ENCODE peak calls at places on chromosome 20, in five cellular contexts. Z is CD8-positive, alpha-beta T cell; H is effector memory CD4-positive, alpha-beta T cell; G is A549; E is psoas muscle. M is an unnamed sample.

GRCh38 chr20:4904127-4904860 is 97.0 kb downstream of the SLC23A2 start:
- DNase-seq in Z (no peak), H (no peak), G (no peak), E (no peak), M (no peak)

GRCh38 chr20:18663932-18664331 is 76.1 kb downstream of the DTD1 start:
- DNase-seq in Z (no peak), H (no peak), G (no peak), E (no peak), M (no peak)

GRCh38 chr20:52457826-52458225 is 266.2 kb upstream of the ZFP64 start:
- DNase-seq in Z (no peak), H (no peak), G (no peak), E (no peak), M (no peak)

GRCh38 chr20:63208346-63208924 is 7.5 kb downstream of the YTHDF1 start:
- DNase-seq in Z (no peak), H (no peak), G (no peak), E (no peak), M (no peak)

GRCh38 chr20:47992021-47992467 is 206.8 kb upstream of the SULF2 start:
- DNase-seq in Z (no peak), H (no peak), G (no peak), E (no peak), M (no peak)

GRCh38 chr20:58875541-58876134 is 23.1 kb downstream of the GNAS start:
- DNase-seq in Z (no peak), H (no peak), G (no peak), E (no peak), M (no peak)

GRCh38 chr20:56381501-56381900 is 10.5 kb downstream of the AURKA start:
- DNase-seq in Z (no peak), H (no peak), G (no peak), E (no peak), M (no peak)

GRCh38 chr20:57450419-57450818 is 59.2 kb downstream of the RBM38 start:
- DNase-seq in Z (no peak), H (no peak), G (no peak), E (peak; percentile 41), M (peak; percentile 79)

GRCh38 chr20:13613917-13614316 is 24.8 kb downstream of the TASP1 start:
- DNase-seq in Z (no peak), H (no peak), G (no peak), E (no peak), M (no peak)

GRCh38 chr20:58713801-58714339 is 21.3 kb downstream of the NPEPL1 start:
- DNase-seq in Z (no peak), H (no peak), G (no peak), E (no peak), M (peak; percentile 38)

GRCh38 chr20:63686492-63687321 is 9.7 kb upstream of the TNFRSF6B start:
- DNase-seq in Z (no peak), H (no peak), G (no peak), E (peak; percentile 78), M (peak; percentile 92)

GRCh38 chr20:36845288-36845969 is 30.5 kb upstream of the TLDC2 start:
- DNase-seq in Z (no peak), H (no peak), G (no peak), E (no peak), M (peak; percentile 59)

GRCh38 chr20:17878912-17879602 is 89.5 kb downstream of the SNX5 start:
- DNase-seq in Z (no peak), H (no peak), G (no peak), E (no peak), M (no peak)

GRCh38 chr20:21396045-21396893 is 1.1 kb downstream of the NKX2-4 start:
- DNase-seq in Z (peak; percentile 11), H (no peak), G (no peak), E (no peak), M (peak; percentile 40)

GRCh38 chr20:36102809-36103596 is 51.5 kb upstream of the EPB41L1 start:
- DNase-seq in Z (no peak), H (no peak), G (no peak), E (no peak), M (no peak)

GRCh38 chr20:10249048-10249770 is 30.6 kb downstream of the SNAP25 start:
- DNase-seq in Z (no peak), H (no peak), G (peak; percentile 51), E (no peak), M (no peak)

GRCh38 chr20:4006640-4007039 is 8.7 kb downstream of the RNF24 start:
- DNase-seq in Z (no peak), H (no peak), G (no peak), E (peak; percentile 76), M (peak; percentile 80)

GRCh38 chr20:52103911-52104545 is 87.6 kb downstream of the ZFP64 start:
- DNase-seq in Z (no peak), H (no peak), G (no peak), E (no peak), M (no peak)

GRCh38 chr20:53945478-53945877 is 124.9 kb downstream of the BCAS1 start:
- DNase-seq in Z (no peak), H (no peak), G (no peak), E (no peak), M (no peak)

GRCh38 chr20:32902456-32903420 is 44.0 kb downstream of the EFCAB8 start:
- DNase-seq in Z (peak; percentile 74), H (peak; percentile 53), G (peak; percentile 66), E (peak; percentile 46), M (peak; percentile 71)

DNA sequence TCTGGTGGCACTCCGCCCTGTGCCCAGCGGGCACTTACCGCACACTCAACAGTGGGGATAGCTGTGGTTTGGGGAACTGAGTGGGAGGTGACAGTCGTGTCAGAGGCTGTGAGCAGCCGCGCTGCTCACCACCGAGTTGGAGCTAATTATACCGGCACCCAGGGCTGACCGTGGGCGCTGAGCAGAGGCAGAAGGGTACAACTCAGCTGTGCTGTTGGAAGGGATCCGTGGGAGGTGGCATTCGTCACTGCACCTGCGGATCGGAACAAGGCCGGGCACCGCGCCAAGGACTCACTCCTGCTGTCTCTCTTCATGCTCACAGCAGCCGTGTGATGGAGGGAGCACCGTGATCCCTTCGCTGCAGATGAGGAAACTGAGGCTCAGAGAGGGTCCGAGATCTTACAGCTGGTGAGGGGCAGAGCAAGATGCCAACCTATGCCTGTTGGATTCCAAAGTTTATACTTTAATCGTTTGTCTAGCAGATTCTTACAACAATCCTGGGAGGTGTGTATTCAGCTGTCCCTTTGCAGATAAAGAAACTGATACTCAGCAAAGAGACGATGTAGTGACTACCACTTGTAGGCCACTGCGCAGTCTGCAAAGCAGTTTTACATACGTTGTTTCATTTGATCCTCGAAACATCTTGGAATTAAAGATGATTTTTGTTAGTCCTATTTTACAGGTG is 713 bp upstream of the ELMO2 start:
- DNase-seq in Z (peak; percentile 83), H (peak; percentile 58), G (no peak), E (peak; percentile 82), M (peak; percentile 85)
- H3K27ac ChIP-seq in Z (peak overlapping the region; percentile 72), H (peak overlapping the region; percentile 96), G (peak overlapping the region; percentile 99), E (peak overlapping the region; percentile 99), M (peak overlapping the region; percentile 71)

GRCh38 chr20:23152308-23152892 is 66.3 kb upstream of the CD93 start:
- DNase-seq in Z (no peak), H (no peak), G (no peak), E (peak; percentile 87), M (peak; percentile 87)
- H3K4me1 ChIP-seq in Z (no peaks in the 10 kb centered on the region), H (no peaks in the 10 kb centered on the region), G (peaks cover 36% of the 10 kb centered on the region), E (peaks cover 74% of the 10 kb centered on the region), M (peaks cover 26% of the 10 kb centered on the region)

GRCh38 chr20:38307371-38308046 is 3.6 kb downstream of the BPI start:
- DNase-seq in Z (no peak), H (no peak), G (no peak), E (no peak), M (no peak)

GRCh38 chr20:38305541-38305940 is 1.6 kb downstream of the BPI start:
- DNase-seq in Z (no peak), H (no peak), G (no peak), E (no peak), M (no peak)

GRCh38 chr20:38311100-38311499 is 7.1 kb downstream of the BPI start:
- DNase-seq in Z (no peak), H (no peak), G (no peak), E (no peak), M (no peak)

GRCh38 chr20:38308447-38308846 is 4.5 kb downstream of the BPI start:
- DNase-seq in Z (no peak), H (no peak), G (no peak), E (no peak), M (no peak)

GRCh38 chr20:38308047-38308438 is 4.1 kb downstream of the BPI start:
- DNase-seq in Z (no peak), H (no peak), G (no peak), E (no peak), M (no peak)
- H3K27ac ChIP-seq in Z (no peak overlapping the region), H (no peak overlapping the region), G (no peak overlapping the region), E (no peak overlapping the region), M (no peak overlapping the region)

DNA sequence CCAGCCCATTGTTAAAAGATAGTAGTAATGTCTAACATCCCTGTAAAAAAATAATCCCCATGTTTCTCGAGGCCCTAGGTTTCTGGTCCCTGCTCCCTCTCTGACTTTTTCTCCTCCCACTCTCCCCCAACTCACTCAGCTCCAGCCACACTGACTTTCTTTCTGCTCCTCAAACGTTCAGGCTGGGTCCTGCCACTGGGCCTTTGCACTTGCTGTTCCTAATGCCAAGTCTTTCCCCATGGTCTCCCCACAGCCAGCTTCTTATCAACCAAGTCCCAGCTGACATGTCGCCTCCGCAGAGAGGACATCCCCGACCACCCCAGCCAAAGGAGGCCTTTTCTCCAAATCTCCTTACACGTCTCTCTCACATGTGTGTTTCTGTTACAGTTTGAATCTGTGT is 21.8 kb upstream of the PTGIS start:
- DNase-seq in Z (no peak), H (no peak), G (no peak), E (no peak), M (no peak)
- H3K4me1 ChIP-seq in Z (peaks cover 20% of the 10 kb centered on the region), H (peaks cover 22% of the 10 kb centered on the region), G (peaks cover 30% of the 10 kb centered on the region), E (no peaks in the 10 kb centered on the region), M (peaks cover 4% of the 10 kb centered on the region)

GRCh38 chr20:2131366-2131765 is 29.7 kb downstream of the STK35 start:
- DNase-seq in Z (no peak), H (no peak), G (no peak), E (no peak), M (no peak)
- H3K27ac ChIP-seq in Z (no peak overlapping the region), H (no peak overlapping the region), G (no peak overlapping the region), E (peak overlapping the region; percentile 51), M (no peak overlapping the region)

DNA sequence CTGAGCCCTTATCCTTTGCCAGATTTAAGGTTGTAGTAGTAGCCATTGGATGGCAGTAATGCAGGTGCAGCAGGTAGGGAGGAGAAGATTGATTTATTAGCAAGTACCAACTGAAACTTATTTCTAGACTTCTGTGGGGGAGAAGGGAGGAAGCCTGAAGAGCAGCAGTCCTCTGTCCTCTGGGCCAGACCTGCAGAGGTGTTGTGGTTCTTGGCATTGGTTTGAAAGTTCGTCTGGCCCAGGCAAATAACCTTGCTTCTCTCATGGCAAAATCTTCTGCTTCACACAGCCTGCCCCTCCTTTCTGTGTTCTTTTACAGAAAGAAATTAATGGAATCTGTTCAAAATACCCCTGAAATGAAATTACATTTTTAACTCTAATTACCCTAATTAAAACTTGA is 24.5 kb downstream of the RALY start:
- DNase-seq in Z (no peak), H (no peak), G (no peak), E (no peak), M (no peak)
- H3K4me1 ChIP-seq in Z (peaks cover 53% of the 10 kb centered on the region), H (peaks cover 10% of the 10 kb centered on the region), G (peaks cover 20% of the 10 kb centered on the region), E (peaks cover 64% of the 10 kb centered on the region), M (peaks cover 25% of the 10 kb centered on the region)

M was measured in right cardiac atrium.